ENCODE peak calls at places on chromosomes 1 and 21, in five cellular contexts. O is renal cortical epithelial cell; K is activated T-cell treated with anti-CD3 and anti-CD28 coated beads for 4 hours; V is CD4-positive, CD25-positive, alpha-beta regulatory T cell; X is head of caudate nucleus. R is an unnamed sample.

GRCh38 chr1:27133990-27134389 is 20.9 kb downstream of the SLC9A1 start:
- DNase-seq in K (no peak), X (no peak), O (no peak), V (no peak), R (no peak)

GRCh38 chr1:35390600-35391494 is 122.3 kb downstream of the ZMYM4 start:
- DNase-seq in O (no peak), K (no peak), V (no peak), X (no peak), R (no peak)

GRCh38 chr1:198197285-198197684 is 40.5 kb downstream of the NEK7 start:
- DNase-seq in K (no peak), O (no peak), X (no peak), V (no peak), R (no peak)

GRCh38 chr1:190179817-190180216 is 297.8 kb downstream of the BRINP3 start:
- DNase-seq in V (no peak), O (no peak), K (no peak), X (no peak), R (peak; percentile 54)

GRCh38 chr1:68384872-68385390 is 64.8 kb downstream of the RPE65 start:
- DNase-seq in O (peak; percentile 77), K (no peak), X (no peak), V (no peak), R (peak; percentile 95)

GRCh38 chr1:207346562-207346912 is 25.1 kb downstream of the CD55 start:
- DNase-seq in O (no peak), V (no peak), K (no peak), X (no peak), R (no peak)

GRCh38 chr21:45388611-45389296 is 16.2 kb upstream of the COL18A1 start:
- DNase-seq in K (no peak), X (no peak), V (no peak), O (no peak), R (no peak)

GRCh38 chr1:189606795-189607476 is 870.7 kb downstream of the BRINP3 start:
- DNase-seq in X (no peak), K (no peak), O (peak; percentile 97), V (no peak), R (peak; percentile 71)

GRCh38 chr1:186304982-186305949 is 69.8 kb downstream of the TPR start:
- DNase-seq in X (no peak), K (no peak), V (no peak), O (peak; percentile 42), R (peak; percentile 19)

GRCh38 chr1:96211166-96211565 is 510.4 kb upstream of the PTBP2 start:
- DNase-seq in X (no peak), K (no peak), O (no peak), V (no peak), R (no peak)

GRCh38 chr1:170010443-170010842 is 64.1 kb downstream of the KIFAP3 start:
- DNase-seq in K (no peak), V (no peak), X (no peak), O (peak; percentile 43), R (peak; percentile 6)

GRCh38 chr1:46173361-46173856 is 1.5 kb upstream of the TSPAN1 start:
- DNase-seq in O (no peak), V (no peak), K (no peak), X (peak; percentile 27), R (no peak)

GRCh38 chr1:11158720-11159321 is 30.3 kb upstream of the ANGPTL7 start:
- DNase-seq in V (no peak), O (peak; percentile 84), X (no peak), K (no peak), R (peak; percentile 94)

GRCh38 chr1:23558140-23558871 is 995 bp downstream of the ID3 start:
- DNase-seq in V (peak; percentile 20), X (no peak), O (no peak), K (no peak), R (peak; percentile 84)

GRCh38 chr21:44618909-44619308 is 7.0 kb downstream of the KRTAP10-8 start:
- DNase-seq in X (no peak), K (peak; percentile 48), O (no peak), V (peak; percentile 32), R (no peak)

GRCh38 chr1:147720557-147720956 is 39.8 kb downstream of the GJA5 start:
- DNase-seq in K (no peak), O (no peak), V (no peak), X (no peak), R (no peak)

GRCh38 chr1:170790651-170791071 is 126.7 kb downstream of the PRRX1 start:
- DNase-seq in K (no peak), O (peak; percentile 2), V (no peak), X (no peak), R (no peak)

GRCh38 chr1:18996548-18997177 is 40.2 kb upstream of the IFFO2 start:
- DNase-seq in V (no peak), X (no peak), O (no peak), K (no peak), R (no peak)

GRCh38 chr1:185936641-185937040 is 202.4 kb downstream of the HMCN1 start:
- DNase-seq in X (no peak), V (no peak), K (no peak), O (no peak), R (no peak)

GRCh38 chr1:41780916-41781315 is 137.8 kb downstream of the HIVEP3 start:
- DNase-seq in V (no peak), X (no peak), K (no peak), O (peak; percentile 88), R (no peak)

GRCh38 chr1:36517415-36517814 is 34.7 kb upstream of the CSF3R start:
- DNase-seq in V (no peak), K (no peak), O (no peak), X (no peak), R (no peak)

GRCh38 chr1:41358152-41358937 is 2.9 kb upstream of the FOXO6 start:
- DNase-seq in X (no peak), O (no peak), K (no peak), V (no peak), R (no peak)

GRCh38 chr1:28756846-28757245 is 20.1 kb downstream of the YTHDF2 start:
- DNase-seq in X (no peak), K (no peak), V (no peak), O (no peak), R (no peak)

GRCh38 chr1:246597340-246597739 is 31.1 kb downstream of the CNST start:
- DNase-seq in V (no peak), O (peak; percentile 54), K (no peak), X (no peak), R (peak; percentile 13)

GRCh38 chr1:22745675-22746585 is 35.3 kb downstream of the EPHB2 start:
- DNase-seq in V (no peak), X (no peak), K (no peak), O (peak; percentile 93), R (peak; percentile 99)

R was measured in HT1080.